ENCODE peak calls at places on chromosomes 11 and 22, in eight cellular contexts. One of them, this sample, is unnamed.

GRCh38 chr11:72222106-72222891 is 2.3 kb upstream of the INPPL1 start:
- DNase-seq in HEK293T: no peak
- DNase-seq in iPS DF 19.7: no peak
- DNase-seq in M059J: no peak
- DNase-seq in C1 segment of cervical spinal cord: no peak
- DNase-seq in activated T-cell treated with anti-CD3 and anti-CD28 coated beads for 1 hour: no peak
- DNase-seq in left cardiac atrium: peak
- DNase-seq in NAMALWA: no peak
- DNase-seq in this sample: no peak

GRCh38 chr22:48240165-48240934 is 1477.9 kb downstream of the TBC1D22A start:
- DNase-seq in HEK293T: no peak
- DNase-seq in NAMALWA: no peak
- DNase-seq in iPS DF 19.7: no peak
- DNase-seq in left cardiac atrium: no peak
- DNase-seq in C1 segment of cervical spinal cord: no peak
- DNase-seq in M059J: no peak
- DNase-seq in activated T-cell treated with anti-CD3 and anti-CD28 coated beads for 1 hour: no peak
- DNase-seq in this sample: no peak

GRCh38 chr11:12890476-12890875 is 118.6 kb upstream of the RASSF10 start:
- DNase-seq in C1 segment of cervical spinal cord: no peak
- DNase-seq in NAMALWA: no peak
- DNase-seq in activated T-cell treated with anti-CD3 and anti-CD28 coated beads for 1 hour: no peak
- DNase-seq in HEK293T: no peak
- DNase-seq in left cardiac atrium: no peak
- DNase-seq in iPS DF 19.7: no peak
- DNase-seq in M059J: no peak
- DNase-seq in this sample: no peak

GRCh38 chr11:102155676-102156075 is 45.4 kb downstream of the YAP1 start:
- DNase-seq in NAMALWA: no peak
- DNase-seq in iPS DF 19.7: no peak
- DNase-seq in C1 segment of cervical spinal cord: no peak
- DNase-seq in left cardiac atrium: no peak
- DNase-seq in M059J: peak
- DNase-seq in HEK293T: no peak
- DNase-seq in activated T-cell treated with anti-CD3 and anti-CD28 coated beads for 1 hour: no peak
- DNase-seq in this sample: no peak

GRCh38 chr11:111091341-111091740 is 154.2 kb upstream of the POU2AF2 start:
- DNase-seq in left cardiac atrium: no peak
- DNase-seq in C1 segment of cervical spinal cord: no peak
- DNase-seq in HEK293T: no peak
- DNase-seq in NAMALWA: no peak
- DNase-seq in M059J: no peak
- DNase-seq in activated T-cell treated with anti-CD3 and anti-CD28 coated beads for 1 hour: no peak
- DNase-seq in iPS DF 19.7: no peak
- DNase-seq in this sample: no peak

GRCh38 chr22:36056980-36057379 is 28.4 kb upstream of the RBFOX2 start:
- DNase-seq in M059J: peak
- DNase-seq in HEK293T: no peak
- DNase-seq in NAMALWA: no peak
- DNase-seq in C1 segment of cervical spinal cord: no peak
- DNase-seq in activated T-cell treated with anti-CD3 and anti-CD28 coated beads for 1 hour: no peak
- DNase-seq in left cardiac atrium: no peak
- DNase-seq in iPS DF 19.7: no peak
- DNase-seq in this sample: no peak

GRCh38 chr22:30813936-30814335 is 119.3 kb downstream of the OSBP2 start:
- DNase-seq in NAMALWA: no peak
- DNase-seq in activated T-cell treated with anti-CD3 and anti-CD28 coated beads for 1 hour: no peak
- DNase-seq in iPS DF 19.7: no peak
- DNase-seq in left cardiac atrium: no peak
- DNase-seq in HEK293T: no peak
- DNase-seq in M059J: peak
- DNase-seq in C1 segment of cervical spinal cord: no peak
- DNase-seq in this sample: no peak

GRCh38 chr22:36258750-36259619 is 6.1 kb downstream of the APOL1 start:
- DNase-seq in activated T-cell treated with anti-CD3 and anti-CD28 coated beads for 1 hour: no peak
- DNase-seq in C1 segment of cervical spinal cord: no peak
- DNase-seq in NAMALWA: peak
- DNase-seq in left cardiac atrium: no peak
- DNase-seq in M059J: no peak
- DNase-seq in HEK293T: no peak
- DNase-seq in iPS DF 19.7: no peak
- DNase-seq in this sample: peak

GRCh38 chr11:114738954-114739353 is 60.6 kb downstream of the NXPE2 start:
- DNase-seq in M059J: peak
- DNase-seq in HEK293T: peak
- DNase-seq in C1 segment of cervical spinal cord: no peak
- DNase-seq in activated T-cell treated with anti-CD3 and anti-CD28 coated beads for 1 hour: peak
- DNase-seq in left cardiac atrium: no peak
- DNase-seq in NAMALWA: peak
- DNase-seq in iPS DF 19.7: no peak
- DNase-seq in this sample: peak

GRCh38 chr22:27247691-27248434 is 553.7 kb downstream of the MN1 start:
- DNase-seq in activated T-cell treated with anti-CD3 and anti-CD28 coated beads for 1 hour: no peak
- DNase-seq in C1 segment of cervical spinal cord: no peak
- DNase-seq in M059J: no peak
- DNase-seq in iPS DF 19.7: no peak
- DNase-seq in HEK293T: no peak
- DNase-seq in left cardiac atrium: peak
- DNase-seq in NAMALWA: no peak
- DNase-seq in this sample: no peak

GRCh38 chr22:19106886-19107729 is 15.1 kb downstream of the DGCR2 start:
- DNase-seq in C1 segment of cervical spinal cord: no peak
- DNase-seq in left cardiac atrium: no peak
- DNase-seq in activated T-cell treated with anti-CD3 and anti-CD28 coated beads for 1 hour: no peak
- DNase-seq in M059J: no peak
- DNase-seq in iPS DF 19.7: no peak
- DNase-seq in NAMALWA: no peak
- DNase-seq in HEK293T: no peak
- DNase-seq in this sample: no peak

GRCh38 chr11:36452987-36453386 is 57.1 kb downstream of the TRAF6 start:
- DNase-seq in activated T-cell treated with anti-CD3 and anti-CD28 coated beads for 1 hour: no peak
- DNase-seq in C1 segment of cervical spinal cord: no peak
- DNase-seq in HEK293T: no peak
- DNase-seq in M059J: peak
- DNase-seq in iPS DF 19.7: no peak
- DNase-seq in NAMALWA: no peak
- DNase-seq in left cardiac atrium: no peak
- DNase-seq in this sample: no peak

GRCh38 chr11:17927643-17928343 is 85.1 kb downstream of the SERGEF start:
- DNase-seq in M059J: no peak
- DNase-seq in left cardiac atrium: no peak
- DNase-seq in activated T-cell treated with anti-CD3 and anti-CD28 coated beads for 1 hour: no peak
- DNase-seq in HEK293T: no peak
- DNase-seq in iPS DF 19.7: no peak
- DNase-seq in C1 segment of cervical spinal cord: no peak
- DNase-seq in NAMALWA: no peak
- DNase-seq in this sample: no peak

GRCh38 chr11:128488471-128488870 is 98.9 kb downstream of the ETS1 start:
- DNase-seq in activated T-cell treated with anti-CD3 and anti-CD28 coated beads for 1 hour: no peak
- DNase-seq in C1 segment of cervical spinal cord: no peak
- DNase-seq in left cardiac atrium: no peak
- DNase-seq in NAMALWA: no peak
- DNase-seq in HEK293T: no peak
- DNase-seq in M059J: peak
- DNase-seq in iPS DF 19.7: no peak
- DNase-seq in this sample: no peak

GRCh38 chr11:35012467-35013191 is 96.2 kb downstream of the PDHX start:
- DNase-seq in activated T-cell treated with anti-CD3 and anti-CD28 coated beads for 1 hour: no peak
- DNase-seq in iPS DF 19.7: no peak
- DNase-seq in NAMALWA: no peak
- DNase-seq in C1 segment of cervical spinal cord: no peak
- DNase-seq in M059J: no peak
- DNase-seq in HEK293T: no peak
- DNase-seq in left cardiac atrium: no peak
- DNase-seq in this sample: peak

GRCh38 chr11:36774603-36775002 is 176.6 kb upstream of the RAG2 start:
- DNase-seq in iPS DF 19.7: no peak
- DNase-seq in M059J: peak
- DNase-seq in HEK293T: no peak
- DNase-seq in left cardiac atrium: no peak
- DNase-seq in C1 segment of cervical spinal cord: no peak
- DNase-seq in NAMALWA: no peak
- DNase-seq in activated T-cell treated with anti-CD3 and anti-CD28 coated beads for 1 hour: no peak
- DNase-seq in this sample: no peak

GRCh38 chr22:18115844-18116480 is 5.4 kb downstream of the TUBA8 start:
- DNase-seq in HEK293T: no peak
- DNase-seq in M059J: no peak
- DNase-seq in iPS DF 19.7: no peak
- DNase-seq in NAMALWA: no peak
- DNase-seq in activated T-cell treated with anti-CD3 and anti-CD28 coated beads for 1 hour: no peak
- DNase-seq in C1 segment of cervical spinal cord: no peak
- DNase-seq in left cardiac atrium: no peak
- DNase-seq in this sample: no peak

GRCh38 chr22:30752771-30753170 is 58.1 kb downstream of the OSBP2 start:
- DNase-seq in activated T-cell treated with anti-CD3 and anti-CD28 coated beads for 1 hour: no peak
- DNase-seq in NAMALWA: no peak
- DNase-seq in iPS DF 19.7: no peak
- DNase-seq in HEK293T: no peak
- DNase-seq in M059J: no peak
- DNase-seq in left cardiac atrium: no peak
- DNase-seq in C1 segment of cervical spinal cord: no peak
- DNase-seq in this sample: no peak

GRCh38 chr11:84089072-84090057 is 803.2 kb upstream of the CCDC90B start:
- DNase-seq in HEK293T: no peak
- DNase-seq in C1 segment of cervical spinal cord: peak
- DNase-seq in M059J: no peak
- DNase-seq in NAMALWA: no peak
- DNase-seq in iPS DF 19.7: no peak
- DNase-seq in left cardiac atrium: no peak
- DNase-seq in activated T-cell treated with anti-CD3 and anti-CD28 coated beads for 1 hour: no peak
- DNase-seq in this sample: no peak

GRCh38 chr11:78800756-78801155 is 226.1 kb upstream of the NARS2 start:
- DNase-seq in C1 segment of cervical spinal cord: no peak
- DNase-seq in left cardiac atrium: no peak
- DNase-seq in activated T-cell treated with anti-CD3 and anti-CD28 coated beads for 1 hour: no peak
- DNase-seq in NAMALWA: no peak
- DNase-seq in HEK293T: no peak
- DNase-seq in iPS DF 19.7: no peak
- DNase-seq in M059J: no peak
- DNase-seq in this sample: no peak

GRCh38 chr22:34917239-34917638 is 148.7 kb upstream of the ISX start:
- DNase-seq in NAMALWA: no peak
- DNase-seq in C1 segment of cervical spinal cord: no peak
- DNase-seq in M059J: peak
- DNase-seq in iPS DF 19.7: no peak
- DNase-seq in activated T-cell treated with anti-CD3 and anti-CD28 coated beads for 1 hour: no peak
- DNase-seq in HEK293T: no peak
- DNase-seq in left cardiac atrium: no peak
- DNase-seq in this sample: no peak

GRCh38 chr11:65452806-65453490 is 30.4 kb downstream of the NEAT1 start:
- DNase-seq in C1 segment of cervical spinal cord: no peak
- DNase-seq in left cardiac atrium: peak
- DNase-seq in activated T-cell treated with anti-CD3 and anti-CD28 coated beads for 1 hour: no peak
- DNase-seq in NAMALWA: no peak
- DNase-seq in HEK293T: no peak
- DNase-seq in iPS DF 19.7: no peak
- DNase-seq in M059J: peak
- DNase-seq in this sample: no peak

GRCh38 chr22:40409613-40410113 is 39.3 kb downstream of the SGSM3 start:
- DNase-seq in NAMALWA: no peak
- DNase-seq in HEK293T: no peak
- DNase-seq in activated T-cell treated with anti-CD3 and anti-CD28 coated beads for 1 hour: no peak
- DNase-seq in left cardiac atrium: no peak
- DNase-seq in M059J: no peak
- DNase-seq in C1 segment of cervical spinal cord: no peak
- DNase-seq in iPS DF 19.7: no peak
- DNase-seq in this sample: no peak

GRCh38 chr11:36436084-36436483 is 74.0 kb downstream of the TRAF6 start:
- DNase-seq in activated T-cell treated with anti-CD3 and anti-CD28 coated beads for 1 hour: no peak
- DNase-seq in NAMALWA: no peak
- DNase-seq in M059J: no peak
- DNase-seq in HEK293T: no peak
- DNase-seq in C1 segment of cervical spinal cord: no peak
- DNase-seq in iPS DF 19.7: no peak
- DNase-seq in left cardiac atrium: no peak
- DNase-seq in this sample: no peak

GRCh38 chr11:72321381-72321996 is 77.5 kb upstream of the PHOX2A start:
- DNase-seq in iPS DF 19.7: no peak
- DNase-seq in HEK293T: no peak
- DNase-seq in C1 segment of cervical spinal cord: no peak
- DNase-seq in left cardiac atrium: no peak
- DNase-seq in M059J: peak
- DNase-seq in activated T-cell treated with anti-CD3 and anti-CD28 coated beads for 1 hour: no peak
- DNase-seq in NAMALWA: no peak
- DNase-seq in this sample: no peak

GRCh38 chr11:114892381-114893197 is 214.3 kb downstream of the NXPE2 start:
- DNase-seq in NAMALWA: peak
- DNase-seq in iPS DF 19.7: no peak
- DNase-seq in C1 segment of cervical spinal cord: no peak
- DNase-seq in M059J: no peak
- DNase-seq in left cardiac atrium: no peak
- DNase-seq in activated T-cell treated with anti-CD3 and anti-CD28 coated beads for 1 hour: no peak
- DNase-seq in HEK293T: peak
- DNase-seq in this sample: no peak

GRCh38 chr11:42066113-42066512 is 606.7 kb upstream of the LRRC4C start:
- DNase-seq in M059J: peak
- DNase-seq in HEK293T: no peak
- DNase-seq in activated T-cell treated with anti-CD3 and anti-CD28 coated beads for 1 hour: no peak
- DNase-seq in left cardiac atrium: peak
- DNase-seq in C1 segment of cervical spinal cord: no peak
- DNase-seq in iPS DF 19.7: no peak
- DNase-seq in NAMALWA: no peak
- DNase-seq in this sample: no peak

This sample was measured in MM.1S.